ENCODE peak calls at places on chromosomes 3 and 15, in seven cellular contexts. N is A549, O is left ventricle myocardium inferior, G is adipocyte, X is Peyer's patch, E is lower lobe of right lung, T is mammary epithelial cell. L is an unnamed sample. For H3K4me1, the result is how much of the 10 kb centered on the place peaks cover.

GRCh38 chr3:87298111-87298718 is 21.8 kb upstream of the POU1F1 start:
- DNase-seq in N (peak), O (no peak), G (peak), X (no peak), E (no peak), T (peak), L (no peak)

GRCh38 chr15:36361351-36361870 is 218.0 kb upstream of the CDIN1 start:
- DNase-seq in N (no peak), O (no peak), G (peak), X (no peak), E (no peak), T (no peak), L (no peak)

GRCh38 chr3:167882057-167882667 is 146.6 kb downstream of the SERPINI1 start:
- DNase-seq in N (peak), O (no peak), G (peak), X (no peak), E (no peak), T (peak), L (no peak)

GRCh38 chr3:134677196-134677986 is 26.6 kb upstream of the KY start:
- DNase-seq in N (peak), O (peak), G (no peak), X (no peak), E (peak), T (no peak), L (no peak)

GRCh38 chr15:88624156-88624970 is 3.2 kb downstream of the AEN start:
- DNase-seq in N (no peak), O (no peak), G (peak), X (no peak), E (no peak), T (no peak), L (no peak)

GRCh38 chr3:129161860-129162271 is 1.0 kb upstream of the ISY1 start:
- DNase-seq in N (peak), O (no peak), G (peak), X (no peak), E (no peak), T (peak), L (no peak)

GRCh38 chr15:40493089-40493840 is 22.5 kb downstream of the CHST14 start:
- DNase-seq in N (no peak), O (no peak), G (no peak), X (no peak), E (no peak), T (peak), L (no peak)

GRCh38 chr3:17672506-17672905 is 69.9 kb downstream of the TBC1D5 start:
- DNase-seq in N (no peak), O (no peak), G (peak), X (no peak), E (no peak), T (peak), L (no peak)

GRCh38 chr3:56894912-56895431 is 93.2 kb upstream of the ARHGEF3 start:
- DNase-seq in N (no peak), O (no peak), G (peak), X (no peak), E (no peak), T (no peak), L (no peak)

GRCh38 chr3:59796486-59796885 is 746.7 kb upstream of the CFAP20DC start:
- DNase-seq in N (no peak), O (no peak), G (no peak), X (no peak), E (no peak), T (no peak), L (no peak)

GRCh38 chr3:27095588-27096222 is 273.5 kb downstream of the NEK10 start:
- DNase-seq in N (no peak), O (no peak), G (no peak), X (no peak), E (no peak), T (peak), L (no peak)

GRCh38 chr3:121490161-121490560 is 55.6 kb downstream of the POLQ start:
- DNase-seq in N (no peak), O (no peak), G (no peak), X (no peak), E (no peak), T (no peak), L (no peak)

GRCh38 chr15:43977072-43977884 is 150.5 kb downstream of the WDR76 start:
- DNase-seq in N (no peak), O (no peak), G (no peak), X (peak), E (no peak), T (peak), L (no peak)

GRCh38 chr3:186411994-186412393 is 50.0 kb upstream of the DGKG start:
- DNase-seq in N (no peak), O (no peak), G (no peak), X (no peak), E (no peak), T (peak), L (no peak)

GRCh38 chr3:5277612-5278236 is 90.2 kb downstream of the EDEM1 start:
- DNase-seq in N (no peak), O (no peak), G (no peak), X (no peak), E (no peak), T (no peak), L (no peak)

GRCh38 chr15:62625421-62626033 is 417.0 kb upstream of the TPM1 start:
- DNase-seq in N (no peak), O (no peak), G (peak), X (no peak), E (no peak), T (no peak), L (no peak)

GRCh38 chr3:171357721-171358120 is 102.5 kb downstream of the TNIK start:
- DNase-seq in N (no peak), O (no peak), G (no peak), X (no peak), E (no peak), T (no peak), L (no peak)

GRCh38 chr3:14439501-14440167 is 37.2 kb downstream of the SLC6A6 start:
- DNase-seq in N (no peak), O (peak), G (peak), X (peak), E (peak), T (no peak), L (no peak)

GRCh38 chr3:134636406-134636805 is 14.4 kb downstream of the KY start:
- DNase-seq in N (no peak), O (no peak), G (no peak), X (no peak), E (no peak), T (no peak), L (no peak)

GRCh38 chr3:12073106-12073505 is 68.9 kb downstream of the SYN2 start:
- DNase-seq in N (no peak), O (no peak), G (no peak), X (no peak), E (no peak), T (no peak), L (no peak)

GRCh38 chr3:127608362-127608718 is 10.1 kb downstream of the MCM2 start:
- DNase-seq in N (no peak), O (peak), G (no peak), X (no peak), E (no peak), T (no peak), L (no peak)

GRCh38 chr3:143203848-143204247 is 84.3 kb downstream of the CHST2 start:
- DNase-seq in N (no peak), O (no peak), G (no peak), X (no peak), E (no peak), T (peak), L (no peak)

GRCh38 chr3:196528639-196529233 is 13.6 kb upstream of the SMCO1 start:
- DNase-seq in N (peak), O (peak), G (peak), X (peak), E (peak), T (peak), L (peak)

GRCh38 chr3:153970735-153971347 is 150.3 kb upstream of the ARHGEF26 start:
- DNase-seq in N (peak), O (no peak), G (peak), X (no peak), E (no peak), T (no peak), L (no peak)

GRCh38 chr3:111151438-111151837 is 79.8 kb downstream of the NECTIN3 start:
- DNase-seq in N (no peak), O (no peak), G (peak), X (no peak), E (no peak), T (peak), L (no peak)

GRCh38 chr15:40421246-40422157 is 15.9 kb downstream of the IVD start:
- DNase-seq in N (peak), O (peak), G (peak), X (peak), E (peak), T (peak), L (no peak)

GRCh38 chr3:46102059-46102779 is 74.9 kb upstream of the XCR1 start:
- DNase-seq in N (no peak), O (no peak), G (no peak), X (no peak), E (no peak), T (peak), L (no peak)

GRCh38 chr3:14033023-14033422 is 91.6 kb downstream of the CHCHD4 start:
- DNase-seq in N (no peak), O (no peak), G (no peak), X (no peak), E (no peak), T (no peak), L (no peak)

GRCh38 chr3:45906681-45907220 is 20.4 kb downstream of the CCR9 start:
- DNase-seq in N (no peak), O (no peak), G (peak), X (no peak), E (no peak), T (no peak), L (no peak)

GRCh38 chr3:183122257-183122932 is 23.1 kb upstream of the MCCC1 start:
- DNase-seq in N (peak), O (no peak), G (peak), X (no peak), E (no peak), T (peak), L (no peak)

GRCh38 chr3:18246336-18247060 is 178.6 kb downstream of the SATB1 start:
- DNase-seq in N (no peak), O (no peak), G (peak), X (no peak), E (no peak), T (no peak), L (no peak)

GRCh38 chr15:47997170-47997569 is 123.6 kb upstream of the SLC24A5 start:
- DNase-seq in N (no peak), O (no peak), G (no peak), X (no peak), E (no peak), T (no peak), L (no peak)
- H3K4me3 ChIP-seq in N (no peak), O (no peak), G (no peak), X (no peak), E (no peak), T (no peak), L (no peak)

GRCh38 chr3:195162033-195162669 is 108.8 kb downstream of the XXYLT1 start:
- DNase-seq in N (no peak), O (no peak), G (no peak), X (peak), E (peak), T (no peak), L (no peak)
- H3K4me1 ChIP-seq in N (under half), O (under half), G (under half), X (under half), E (under half), T (under half), L (under half)

DNA sequence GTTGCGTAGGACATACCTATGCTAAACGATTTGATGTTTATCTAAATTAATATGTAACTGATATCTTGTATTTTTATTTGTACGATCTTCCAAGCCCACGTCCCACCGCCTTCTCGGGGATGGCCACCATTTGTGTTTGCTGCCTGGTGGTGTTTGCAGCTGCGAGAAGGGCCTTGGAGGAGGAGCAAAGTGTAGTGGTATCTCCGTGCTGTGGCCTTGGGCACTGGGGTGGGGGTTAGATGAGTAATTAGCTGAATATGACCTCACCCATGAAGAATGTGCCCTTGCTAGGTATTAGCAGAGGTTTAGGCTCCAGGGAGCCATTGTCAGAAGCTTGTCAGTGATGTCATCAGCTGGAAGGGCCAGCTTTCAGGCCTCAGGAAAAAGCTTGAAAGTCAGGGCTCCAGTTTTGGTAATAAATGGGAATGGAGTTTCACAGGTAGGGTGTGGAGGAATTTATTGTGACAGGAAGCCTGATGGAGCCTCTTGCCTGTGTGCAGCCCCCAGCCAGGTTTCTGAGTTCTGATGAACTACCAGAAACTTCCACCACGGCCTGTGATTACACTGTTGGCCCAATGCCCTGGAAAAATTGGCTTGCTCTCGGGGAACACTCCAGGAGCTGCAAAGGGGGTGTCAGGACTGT is 41.0 kb downstream of the FLNB start:
- DNase-seq in N (peak), O (peak), G (peak), X (peak), E (no peak), T (peak), L (peak)
- H3K4me3 ChIP-seq in N (peak), O (no peak), G (no peak), X (no peak), E (no peak), T (no peak), L (no peak)

GRCh38 chr15:66594344-66594743 is 28.5 kb upstream of the LCTL start:
- DNase-seq in N (no peak), O (no peak), G (no peak), X (no peak), E (peak), T (no peak), L (no peak)
- H3K4me1 ChIP-seq in N (under half), O (under half), G (under half), X (under half), E (under half), T (under half), L (under half)

GRCh38 chr15:92395176-92395521 is 1.5 kb downstream of the ST8SIA2 start:
- DNase-seq in N (no peak), O (no peak), G (no peak), X (no peak), E (no peak), T (no peak), L (no peak)
- H3K4me3 ChIP-seq in N (no peak), O (peak), G (no peak), X (no peak), E (no peak), T (no peak), L (no peak)